ENCODE peak calls at places on chromosomes 12 and 14, in nine cellular contexts. One of them, this sample, is unnamed.
A peak's percentile ranks its signal among the peaks of the same experiment; 100 is the strongest.

GRCh38 chr12:113961921-113962710 is 4.0 kb downstream of the RBM19 start:
- DNase-seq in stimulated activated CD8-positive, alpha-beta memory T cell treated with anti-CD3 and anti-CD28 coated beads, Interleukin-7, amount 100 ng/mL, for 24 hours: no peak
- DNase-seq in EL: peak; percentile 34
- DNase-seq in thoracic aorta: no peak
- DNase-seq in activated CD4-positive, alpha-beta T cell treated with anti-CD3 and anti-CD28 coated beads for 4 hours: peak; percentile 28
- DNase-seq in neuronal stem cell: no peak
- DNase-seq in NCI-H2081: no peak
- DNase-seq in CD4-positive, alpha-beta T cell: no peak
- DNase-seq in Right ventricle myocardium superior: no peak
- DNase-seq in this sample: peak; percentile 59

GRCh38 chr12:117580718-117581062 is 219.3 kb upstream of the NOS1 start:
- DNase-seq in stimulated activated CD8-positive, alpha-beta memory T cell treated with anti-CD3 and anti-CD28 coated beads, Interleukin-7, amount 100 ng/mL, for 24 hours: no peak
- DNase-seq in EL: peak; percentile 12
- DNase-seq in thoracic aorta: no peak
- DNase-seq in activated CD4-positive, alpha-beta T cell treated with anti-CD3 and anti-CD28 coated beads for 4 hours: no peak
- DNase-seq in neuronal stem cell: peak; percentile 66
- DNase-seq in NCI-H2081: peak; percentile 9
- DNase-seq in CD4-positive, alpha-beta T cell: no peak
- DNase-seq in Right ventricle myocardium superior: peak; percentile 62
- DNase-seq in this sample: peak; percentile 81

GRCh38 chr12:11801643-11802042 is 152.2 kb downstream of the ETV6 start:
- DNase-seq in stimulated activated CD8-positive, alpha-beta memory T cell treated with anti-CD3 and anti-CD28 coated beads, Interleukin-7, amount 100 ng/mL, for 24 hours: no peak
- DNase-seq in EL: no peak
- DNase-seq in thoracic aorta: no peak
- DNase-seq in activated CD4-positive, alpha-beta T cell treated with anti-CD3 and anti-CD28 coated beads for 4 hours: no peak
- DNase-seq in neuronal stem cell: no peak
- DNase-seq in NCI-H2081: no peak
- DNase-seq in CD4-positive, alpha-beta T cell: no peak
- DNase-seq in Right ventricle myocardium superior: no peak
- DNase-seq in this sample: no peak

GRCh38 chr14:90397401-90398314 is 829 bp downstream of the CALM1 start:
- DNase-seq in stimulated activated CD8-positive, alpha-beta memory T cell treated with anti-CD3 and anti-CD28 coated beads, Interleukin-7, amount 100 ng/mL, for 24 hours: peak; percentile 24
- DNase-seq in EL: peak; percentile 68
- DNase-seq in thoracic aorta: no peak
- DNase-seq in activated CD4-positive, alpha-beta T cell treated with anti-CD3 and anti-CD28 coated beads for 4 hours: peak; percentile 49
- DNase-seq in neuronal stem cell: peak; percentile 46
- DNase-seq in NCI-H2081: peak; percentile 73
- DNase-seq in CD4-positive, alpha-beta T cell: peak; percentile 64
- DNase-seq in Right ventricle myocardium superior: peak; percentile 78
- DNase-seq in this sample: peak; percentile 58

GRCh38 chr14:71551291-71551955 is 380.8 kb upstream of the RGS6 start:
- DNase-seq in stimulated activated CD8-positive, alpha-beta memory T cell treated with anti-CD3 and anti-CD28 coated beads, Interleukin-7, amount 100 ng/mL, for 24 hours: no peak
- DNase-seq in EL: peak; percentile 51
- DNase-seq in thoracic aorta: no peak
- DNase-seq in activated CD4-positive, alpha-beta T cell treated with anti-CD3 and anti-CD28 coated beads for 4 hours: no peak
- DNase-seq in neuronal stem cell: no peak
- DNase-seq in NCI-H2081: no peak
- DNase-seq in CD4-positive, alpha-beta T cell: no peak
- DNase-seq in Right ventricle myocardium superior: no peak
- DNase-seq in this sample: peak; percentile 39

GRCh38 chr12:53197011-53197640 is 9.9 kb downstream of the ITGB7 start:
- DNase-seq in stimulated activated CD8-positive, alpha-beta memory T cell treated with anti-CD3 and anti-CD28 coated beads, Interleukin-7, amount 100 ng/mL, for 24 hours: no peak
- DNase-seq in EL: no peak
- DNase-seq in thoracic aorta: no peak
- DNase-seq in activated CD4-positive, alpha-beta T cell treated with anti-CD3 and anti-CD28 coated beads for 4 hours: no peak
- DNase-seq in neuronal stem cell: no peak
- DNase-seq in NCI-H2081: no peak
- DNase-seq in CD4-positive, alpha-beta T cell: no peak
- DNase-seq in Right ventricle myocardium superior: peak; percentile 36
- DNase-seq in this sample: no peak

GRCh38 chr12:110853856-110854255 is 7.1 kb downstream of the CCDC63 start:
- DNase-seq in stimulated activated CD8-positive, alpha-beta memory T cell treated with anti-CD3 and anti-CD28 coated beads, Interleukin-7, amount 100 ng/mL, for 24 hours: no peak
- DNase-seq in EL: peak; percentile 11
- DNase-seq in thoracic aorta: no peak
- DNase-seq in activated CD4-positive, alpha-beta T cell treated with anti-CD3 and anti-CD28 coated beads for 4 hours: no peak
- DNase-seq in neuronal stem cell: no peak
- DNase-seq in NCI-H2081: no peak
- DNase-seq in CD4-positive, alpha-beta T cell: no peak
- DNase-seq in Right ventricle myocardium superior: no peak
- DNase-seq in this sample: no peak

GRCh38 chr14:22291406-22291805 is 297.6 kb downstream of the DAD1 start:
- DNase-seq in stimulated activated CD8-positive, alpha-beta memory T cell treated with anti-CD3 and anti-CD28 coated beads, Interleukin-7, amount 100 ng/mL, for 24 hours: no peak
- DNase-seq in EL: peak; percentile 36
- DNase-seq in thoracic aorta: no peak
- DNase-seq in activated CD4-positive, alpha-beta T cell treated with anti-CD3 and anti-CD28 coated beads for 4 hours: no peak
- DNase-seq in neuronal stem cell: no peak
- DNase-seq in NCI-H2081: no peak
- DNase-seq in CD4-positive, alpha-beta T cell: no peak
- DNase-seq in Right ventricle myocardium superior: no peak
- DNase-seq in this sample: peak; percentile 19

GRCh38 chr14:86321151-86321550 is 791.2 kb downstream of the FLRT2 start:
- DNase-seq in stimulated activated CD8-positive, alpha-beta memory T cell treated with anti-CD3 and anti-CD28 coated beads, Interleukin-7, amount 100 ng/mL, for 24 hours: no peak
- DNase-seq in EL: no peak
- DNase-seq in thoracic aorta: no peak
- DNase-seq in activated CD4-positive, alpha-beta T cell treated with anti-CD3 and anti-CD28 coated beads for 4 hours: no peak
- DNase-seq in neuronal stem cell: no peak
- DNase-seq in NCI-H2081: no peak
- DNase-seq in CD4-positive, alpha-beta T cell: no peak
- DNase-seq in Right ventricle myocardium superior: no peak
- DNase-seq in this sample: no peak

GRCh38 chr14:103684871-103685270 is 30.4 kb downstream of the XRCC3 start:
- DNase-seq in stimulated activated CD8-positive, alpha-beta memory T cell treated with anti-CD3 and anti-CD28 coated beads, Interleukin-7, amount 100 ng/mL, for 24 hours: no peak
- DNase-seq in EL: no peak
- DNase-seq in thoracic aorta: no peak
- DNase-seq in activated CD4-positive, alpha-beta T cell treated with anti-CD3 and anti-CD28 coated beads for 4 hours: no peak
- DNase-seq in neuronal stem cell: no peak
- DNase-seq in NCI-H2081: no peak
- DNase-seq in CD4-positive, alpha-beta T cell: no peak
- DNase-seq in Right ventricle myocardium superior: no peak
- DNase-seq in this sample: no peak

GRCh38 chr14:99729991-99730875 is 46.1 kb downstream of the CYP46A1 start:
- DNase-seq in stimulated activated CD8-positive, alpha-beta memory T cell treated with anti-CD3 and anti-CD28 coated beads, Interleukin-7, amount 100 ng/mL, for 24 hours: peak; percentile 54
- DNase-seq in EL: peak; percentile 47
- DNase-seq in thoracic aorta: no peak
- DNase-seq in activated CD4-positive, alpha-beta T cell treated with anti-CD3 and anti-CD28 coated beads for 4 hours: peak; percentile 58
- DNase-seq in neuronal stem cell: peak; percentile 83
- DNase-seq in NCI-H2081: peak; percentile 56
- DNase-seq in CD4-positive, alpha-beta T cell: peak; percentile 76
- DNase-seq in Right ventricle myocardium superior: peak; percentile 85
- DNase-seq in this sample: peak; percentile 46

GRCh38 chr14:104968153-104968527 is 10.0 kb downstream of the AHNAK2 start:
- DNase-seq in stimulated activated CD8-positive, alpha-beta memory T cell treated with anti-CD3 and anti-CD28 coated beads, Interleukin-7, amount 100 ng/mL, for 24 hours: no peak
- DNase-seq in EL: peak; percentile 72
- DNase-seq in thoracic aorta: no peak
- DNase-seq in activated CD4-positive, alpha-beta T cell treated with anti-CD3 and anti-CD28 coated beads for 4 hours: no peak
- DNase-seq in neuronal stem cell: no peak
- DNase-seq in NCI-H2081: no peak
- DNase-seq in CD4-positive, alpha-beta T cell: no peak
- DNase-seq in Right ventricle myocardium superior: peak; percentile 90
- DNase-seq in this sample: no peak

GRCh38 chr12:47247418-47247817 is 167.7 kb upstream of the AMIGO2 start:
- DNase-seq in stimulated activated CD8-positive, alpha-beta memory T cell treated with anti-CD3 and anti-CD28 coated beads, Interleukin-7, amount 100 ng/mL, for 24 hours: no peak
- DNase-seq in EL: no peak
- DNase-seq in thoracic aorta: no peak
- DNase-seq in activated CD4-positive, alpha-beta T cell treated with anti-CD3 and anti-CD28 coated beads for 4 hours: no peak
- DNase-seq in neuronal stem cell: no peak
- DNase-seq in NCI-H2081: no peak
- DNase-seq in CD4-positive, alpha-beta T cell: no peak
- DNase-seq in Right ventricle myocardium superior: no peak
- DNase-seq in this sample: no peak

GRCh38 chr14:91349481-91350074 is 68.0 kb downstream of the CCDC88C start:
- DNase-seq in stimulated activated CD8-positive, alpha-beta memory T cell treated with anti-CD3 and anti-CD28 coated beads, Interleukin-7, amount 100 ng/mL, for 24 hours: no peak
- DNase-seq in EL: no peak
- DNase-seq in thoracic aorta: no peak
- DNase-seq in activated CD4-positive, alpha-beta T cell treated with anti-CD3 and anti-CD28 coated beads for 4 hours: peak; percentile 73
- DNase-seq in neuronal stem cell: no peak
- DNase-seq in NCI-H2081: no peak
- DNase-seq in CD4-positive, alpha-beta T cell: no peak
- DNase-seq in Right ventricle myocardium superior: no peak
- DNase-seq in this sample: no peak

GRCh38 chr12:115012861-115013667 is 329.1 kb upstream of the TBX3 start:
- DNase-seq in stimulated activated CD8-positive, alpha-beta memory T cell treated with anti-CD3 and anti-CD28 coated beads, Interleukin-7, amount 100 ng/mL, for 24 hours: no peak
- DNase-seq in EL: no peak
- DNase-seq in thoracic aorta: no peak
- DNase-seq in activated CD4-positive, alpha-beta T cell treated with anti-CD3 and anti-CD28 coated beads for 4 hours: no peak
- DNase-seq in neuronal stem cell: no peak
- DNase-seq in NCI-H2081: no peak
- DNase-seq in CD4-positive, alpha-beta T cell: no peak
- DNase-seq in Right ventricle myocardium superior: peak; percentile 40
- DNase-seq in this sample: no peak

GRCh38 chr12:121295746-121296617 is 527 bp downstream of the CAMKK2 start:
- DNase-seq in stimulated activated CD8-positive, alpha-beta memory T cell treated with anti-CD3 and anti-CD28 coated beads, Interleukin-7, amount 100 ng/mL, for 24 hours: no peak
- DNase-seq in EL: peak; percentile 28
- DNase-seq in thoracic aorta: no peak
- DNase-seq in activated CD4-positive, alpha-beta T cell treated with anti-CD3 and anti-CD28 coated beads for 4 hours: peak; percentile 14
- DNase-seq in neuronal stem cell: peak; percentile 33
- DNase-seq in NCI-H2081: peak; percentile 41
- DNase-seq in CD4-positive, alpha-beta T cell: no peak
- DNase-seq in Right ventricle myocardium superior: peak; percentile 56
- DNase-seq in this sample: peak; percentile 32

GRCh38 chr12:125166046-125166445 is 100.8 kb downstream of the AACS start:
- DNase-seq in stimulated activated CD8-positive, alpha-beta memory T cell treated with anti-CD3 and anti-CD28 coated beads, Interleukin-7, amount 100 ng/mL, for 24 hours: no peak
- DNase-seq in EL: no peak
- DNase-seq in thoracic aorta: no peak
- DNase-seq in activated CD4-positive, alpha-beta T cell treated with anti-CD3 and anti-CD28 coated beads for 4 hours: no peak
- DNase-seq in neuronal stem cell: no peak
- DNase-seq in NCI-H2081: no peak
- DNase-seq in CD4-positive, alpha-beta T cell: no peak
- DNase-seq in Right ventricle myocardium superior: no peak
- DNase-seq in this sample: no peak

GRCh38 chr12:15336772-15337553 is 14.7 kb downstream of the PTPRO start:
- DNase-seq in stimulated activated CD8-positive, alpha-beta memory T cell treated with anti-CD3 and anti-CD28 coated beads, Interleukin-7, amount 100 ng/mL, for 24 hours: no peak
- DNase-seq in EL: peak; percentile 78
- DNase-seq in thoracic aorta: no peak
- DNase-seq in activated CD4-positive, alpha-beta T cell treated with anti-CD3 and anti-CD28 coated beads for 4 hours: no peak
- DNase-seq in neuronal stem cell: no peak
- DNase-seq in NCI-H2081: no peak
- DNase-seq in CD4-positive, alpha-beta T cell: no peak
- DNase-seq in Right ventricle myocardium superior: no peak
- DNase-seq in this sample: peak; percentile 97

GRCh38 chr12:8779862-8780261 is 42.6 kb upstream of the A2ML1 start:
- DNase-seq in stimulated activated CD8-positive, alpha-beta memory T cell treated with anti-CD3 and anti-CD28 coated beads, Interleukin-7, amount 100 ng/mL, for 24 hours: no peak
- DNase-seq in EL: no peak
- DNase-seq in thoracic aorta: no peak
- DNase-seq in activated CD4-positive, alpha-beta T cell treated with anti-CD3 and anti-CD28 coated beads for 4 hours: no peak
- DNase-seq in neuronal stem cell: no peak
- DNase-seq in NCI-H2081: no peak
- DNase-seq in CD4-positive, alpha-beta T cell: no peak
- DNase-seq in Right ventricle myocardium superior: no peak
- DNase-seq in this sample: no peak

GRCh38 chr12:77615331-77615730 is 215.4 kb upstream of the NAV3 start:
- DNase-seq in stimulated activated CD8-positive, alpha-beta memory T cell treated with anti-CD3 and anti-CD28 coated beads, Interleukin-7, amount 100 ng/mL, for 24 hours: no peak
- DNase-seq in EL: peak; percentile 10
- DNase-seq in thoracic aorta: no peak
- DNase-seq in activated CD4-positive, alpha-beta T cell treated with anti-CD3 and anti-CD28 coated beads for 4 hours: no peak
- DNase-seq in neuronal stem cell: no peak
- DNase-seq in NCI-H2081: peak; percentile 9
- DNase-seq in CD4-positive, alpha-beta T cell: no peak
- DNase-seq in Right ventricle myocardium superior: no peak
- DNase-seq in this sample: peak; percentile 50

GRCh38 chr12:4230526-4230925 is 43.0 kb upstream of the CCND2 start:
- DNase-seq in stimulated activated CD8-positive, alpha-beta memory T cell treated with anti-CD3 and anti-CD28 coated beads, Interleukin-7, amount 100 ng/mL, for 24 hours: no peak
- DNase-seq in EL: no peak
- DNase-seq in thoracic aorta: no peak
- DNase-seq in activated CD4-positive, alpha-beta T cell treated with anti-CD3 and anti-CD28 coated beads for 4 hours: no peak
- DNase-seq in neuronal stem cell: no peak
- DNase-seq in NCI-H2081: no peak
- DNase-seq in CD4-positive, alpha-beta T cell: no peak
- DNase-seq in Right ventricle myocardium superior: no peak
- DNase-seq in this sample: no peak

GRCh38 chr14:35121026-35121886 is 534 bp downstream of the PPP2R3C start:
- DNase-seq in stimulated activated CD8-positive, alpha-beta memory T cell treated with anti-CD3 and anti-CD28 coated beads, Interleukin-7, amount 100 ng/mL, for 24 hours: no peak
- DNase-seq in EL: peak; percentile 13
- DNase-seq in thoracic aorta: no peak
- DNase-seq in activated CD4-positive, alpha-beta T cell treated with anti-CD3 and anti-CD28 coated beads for 4 hours: peak; percentile 5
- DNase-seq in neuronal stem cell: no peak
- DNase-seq in NCI-H2081: no peak
- DNase-seq in CD4-positive, alpha-beta T cell: no peak
- DNase-seq in Right ventricle myocardium superior: peak; percentile 43
- DNase-seq in this sample: peak; percentile 28

GRCh38 chr14:77098470-77099353 is 654 bp downstream of the CIPC start:
- DNase-seq in stimulated activated CD8-positive, alpha-beta memory T cell treated with anti-CD3 and anti-CD28 coated beads, Interleukin-7, amount 100 ng/mL, for 24 hours: no peak
- DNase-seq in EL: peak; percentile 12
- DNase-seq in thoracic aorta: peak; percentile 63
- DNase-seq in activated CD4-positive, alpha-beta T cell treated with anti-CD3 and anti-CD28 coated beads for 4 hours: no peak
- DNase-seq in neuronal stem cell: no peak
- DNase-seq in NCI-H2081: peak; percentile 34
- DNase-seq in CD4-positive, alpha-beta T cell: peak; percentile 38
- DNase-seq in Right ventricle myocardium superior: peak; percentile 86
- DNase-seq in this sample: peak; percentile 15

GRCh38 chr12:53208877-53209463 is 1.9 kb upstream of the ITGB7 start:
- DNase-seq in stimulated activated CD8-positive, alpha-beta memory T cell treated with anti-CD3 and anti-CD28 coated beads, Interleukin-7, amount 100 ng/mL, for 24 hours: no peak
- DNase-seq in EL: no peak
- DNase-seq in thoracic aorta: no peak
- DNase-seq in activated CD4-positive, alpha-beta T cell treated with anti-CD3 and anti-CD28 coated beads for 4 hours: no peak
- DNase-seq in neuronal stem cell: no peak
- DNase-seq in NCI-H2081: no peak
- DNase-seq in CD4-positive, alpha-beta T cell: no peak
- DNase-seq in Right ventricle myocardium superior: peak; percentile 19
- DNase-seq in this sample: no peak

GRCh38 chr12:104957388-104958008 is 592 bp downstream of the SLC41A2 start:
- DNase-seq in stimulated activated CD8-positive, alpha-beta memory T cell treated with anti-CD3 and anti-CD28 coated beads, Interleukin-7, amount 100 ng/mL, for 24 hours: no peak
- DNase-seq in EL: peak; percentile 17
- DNase-seq in thoracic aorta: no peak
- DNase-seq in activated CD4-positive, alpha-beta T cell treated with anti-CD3 and anti-CD28 coated beads for 4 hours: peak; percentile 33
- DNase-seq in neuronal stem cell: no peak
- DNase-seq in NCI-H2081: peak; percentile 53
- DNase-seq in CD4-positive, alpha-beta T cell: peak; percentile 43
- DNase-seq in Right ventricle myocardium superior: no peak
- DNase-seq in this sample: peak; percentile 51

GRCh38 chr14:67428501-67429031 is 16.6 kb upstream of the PLEK2 start:
- DNase-seq in stimulated activated CD8-positive, alpha-beta memory T cell treated with anti-CD3 and anti-CD28 coated beads, Interleukin-7, amount 100 ng/mL, for 24 hours: no peak
- DNase-seq in EL: peak; percentile 67
- DNase-seq in thoracic aorta: no peak
- DNase-seq in activated CD4-positive, alpha-beta T cell treated with anti-CD3 and anti-CD28 coated beads for 4 hours: no peak
- DNase-seq in neuronal stem cell: no peak
- DNase-seq in NCI-H2081: no peak
- DNase-seq in CD4-positive, alpha-beta T cell: no peak
- DNase-seq in Right ventricle myocardium superior: no peak
- DNase-seq in this sample: peak; percentile 45

GRCh38 chr12:125382896-125383295 is 317.7 kb downstream of the AACS start:
- DNase-seq in stimulated activated CD8-positive, alpha-beta memory T cell treated with anti-CD3 and anti-CD28 coated beads, Interleukin-7, amount 100 ng/mL, for 24 hours: no peak
- DNase-seq in EL: no peak
- DNase-seq in thoracic aorta: no peak
- DNase-seq in activated CD4-positive, alpha-beta T cell treated with anti-CD3 and anti-CD28 coated beads for 4 hours: no peak
- DNase-seq in neuronal stem cell: no peak
- DNase-seq in NCI-H2081: no peak
- DNase-seq in CD4-positive, alpha-beta T cell: no peak
- DNase-seq in Right ventricle myocardium superior: no peak
- DNase-seq in this sample: no peak

GRCh38 chr12:116066381-116067230 is 210.9 kb downstream of the MED13L start:
- DNase-seq in stimulated activated CD8-positive, alpha-beta memory T cell treated with anti-CD3 and anti-CD28 coated beads, Interleukin-7, amount 100 ng/mL, for 24 hours: peak; percentile 11
- DNase-seq in EL: peak; percentile 49
- DNase-seq in thoracic aorta: no peak
- DNase-seq in activated CD4-positive, alpha-beta T cell treated with anti-CD3 and anti-CD28 coated beads for 4 hours: peak; percentile 59
- DNase-seq in neuronal stem cell: peak; percentile 23
- DNase-seq in NCI-H2081: no peak
- DNase-seq in CD4-positive, alpha-beta T cell: peak; percentile 58
- DNase-seq in Right ventricle myocardium superior: no peak
- DNase-seq in this sample: peak; percentile 78

GRCh38 chr14:46036099-46036498 is 615.5 kb downstream of the RPL10L start:
- DNase-seq in stimulated activated CD8-positive, alpha-beta memory T cell treated with anti-CD3 and anti-CD28 coated beads, Interleukin-7, amount 100 ng/mL, for 24 hours: no peak
- DNase-seq in EL: no peak
- DNase-seq in thoracic aorta: no peak
- DNase-seq in activated CD4-positive, alpha-beta T cell treated with anti-CD3 and anti-CD28 coated beads for 4 hours: no peak
- DNase-seq in neuronal stem cell: no peak
- DNase-seq in NCI-H2081: no peak
- DNase-seq in CD4-positive, alpha-beta T cell: no peak
- DNase-seq in Right ventricle myocardium superior: no peak
- DNase-seq in this sample: no peak